ENCODE peak calls at places on chromosomes 1 and 21, in ten cellular contexts. X, F, E, M, D, U, W, R, Z and G are unnamed samples.

GRCh38 chr1:151311589-151312331 is 15.5 kb downstream of the PI4KB start:
- DNase-seq in F (no peak), R (peak; percentile 78), Z (no peak), M (peak; percentile 99), E (peak; percentile 97), X (peak; percentile 67), W (no peak), U (no peak), D (no peak), G (peak; percentile 87)

GRCh38 chr1:6587261-6588005 is 7.6 kb downstream of the ZBTB48 start:
- DNase-seq in E (no peak), D (no peak), Z (no peak), R (no peak), F (no peak), W (no peak), M (no peak), X (peak; percentile 57), U (no peak), G (peak; percentile 62)

GRCh38 chr1:100077525-100077924 is 55.2 kb downstream of the SASS6 start:
- DNase-seq in R (no peak), X (no peak), D (no peak), Z (peak; percentile 72), U (no peak), W (no peak), F (no peak), M (no peak), E (no peak), G (peak; percentile 48)

GRCh38 chr1:48750089-48750488 is 26.6 kb downstream of the BEND5 start:
- DNase-seq in U (no peak), Z (no peak), D (no peak), W (no peak), F (no peak), R (no peak), M (no peak), E (no peak), X (no peak), G (no peak)

GRCh38 chr1:98963359-98963758 is 41.3 kb downstream of the PLPPR5 start:
- DNase-seq in E (no peak), W (no peak), D (no peak), F (no peak), U (no peak), X (no peak), M (no peak), Z (no peak), R (no peak), G (no peak)

GRCh38 chr1:225880636-225881035 is 1.5 kb downstream of the TMEM63A start:
- DNase-seq in D (no peak), M (no peak), E (no peak), R (peak; percentile 29), W (no peak), U (no peak), Z (no peak), F (no peak), X (no peak), G (no peak)

GRCh38 chr21:40902993-40903392 is 56.0 kb upstream of the DSCAM start:
- DNase-seq in R (no peak), U (no peak), M (no peak), E (no peak), X (no peak), Z (no peak), W (no peak), D (no peak), F (no peak), G (no peak)

GRCh38 chr1:230157409-230158390 is 90.7 kb downstream of the GALNT2 start:
- DNase-seq in M (no peak), X (no peak), E (no peak), D (no peak), F (no peak), Z (no peak), W (no peak), U (no peak), R (no peak), G (no peak)

GRCh38 chr1:233033366-233033765 is 83.0 kb downstream of the NTPCR start:
- DNase-seq in Z (no peak), R (no peak), E (no peak), X (no peak), F (no peak), D (no peak), M (no peak), W (no peak), U (no peak), G (no peak)

GRCh38 chr1:76006234-76006633 is 68.3 kb upstream of the ST6GALNAC3 start:
- DNase-seq in E (no peak), M (no peak), F (no peak), D (no peak), W (no peak), Z (no peak), X (no peak), R (no peak), U (no peak), G (no peak)

GRCh38 chr1:27366411-27367159 is at the start of gene MAP3K6:
- DNase-seq in Z (no peak), F (peak; percentile 89), E (peak; percentile 89), X (peak; percentile 90), D (peak; percentile 41), U (no peak), M (peak; percentile 70), R (peak; percentile 98), W (peak; percentile 82), G (peak; percentile 95)

GRCh38 chr1:217453816-217454215 is 177.1 kb downstream of the GPATCH2 start:
- DNase-seq in F (no peak), U (no peak), X (no peak), W (peak; percentile 85), Z (no peak), E (no peak), D (no peak), R (no peak), M (no peak), G (peak; percentile 42)

DNA sequence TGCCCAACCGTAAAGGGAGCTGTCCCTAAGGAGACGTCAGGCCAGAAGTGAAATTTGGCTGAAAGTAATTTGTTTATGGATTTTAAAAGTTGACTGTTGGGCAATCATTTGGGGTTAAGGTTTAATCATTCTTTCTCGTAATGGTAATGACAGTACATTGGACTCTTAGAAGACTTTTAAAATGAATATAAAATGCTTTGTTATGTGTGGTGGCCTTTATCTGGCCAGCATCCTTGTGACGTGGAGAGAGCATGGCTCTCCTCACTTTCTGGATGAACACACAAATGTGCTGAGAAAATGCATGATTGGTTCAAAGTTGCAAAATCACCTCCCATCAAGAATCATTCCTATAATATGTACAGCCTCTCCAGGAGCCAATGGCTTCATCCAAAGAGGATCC is 160.2 kb downstream of the DHRS3 start:
- DNase-seq in R (no peak), D (no peak), M (no peak), X (no peak), F (no peak), E (peak; percentile 64), U (no peak), Z (no peak), W (no peak), G (peak; percentile 83)
- H3K27ac ChIP-seq in R (peak overlapping the region; percentile 68), D (no peak overlapping the region), M (peak overlapping the region; percentile 58), X (peak overlapping the region; percentile 80), F (no peak overlapping the region), E (peak overlapping the region; percentile 75), U (no peak overlapping the region), Z (no peak overlapping the region), W (no peak overlapping the region), G (peak overlapping the region; percentile 91)

DNA sequence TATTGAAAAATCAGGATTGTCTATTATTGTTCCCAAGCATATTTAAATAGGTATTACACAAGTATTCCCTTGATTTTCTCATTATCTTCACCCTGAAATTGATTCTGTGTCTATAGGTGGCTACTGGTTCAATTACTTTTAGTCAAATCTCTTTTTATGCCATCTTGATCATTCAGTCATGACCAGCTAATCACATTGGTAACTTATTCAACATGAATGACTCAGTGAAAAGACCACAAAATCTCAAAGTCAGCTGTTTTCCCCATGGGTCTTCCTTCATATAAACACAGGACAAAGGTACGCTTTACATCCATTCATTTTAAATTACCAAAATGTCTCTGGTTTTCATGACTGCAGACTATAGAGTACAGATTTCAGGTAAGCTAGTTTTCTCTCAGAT is 23.7 kb upstream of the NRIP1 start:
- DNase-seq in M (no peak), R (no peak), F (no peak), Z (no peak), E (no peak), U (no peak), X (no peak), W (no peak), D (no peak), G (no peak)
- H3K4me3 ChIP-seq in M (no peak overlapping the region), R (no peak overlapping the region), F (no peak overlapping the region), Z (no peak overlapping the region), E (no peak overlapping the region), U (no peak overlapping the region), X (no peak overlapping the region), W (no peak overlapping the region), D (no peak overlapping the region), G (no peak overlapping the region)

GRCh38 chr1:167000546-167000945 is 11.5 kb downstream of the MAEL start:
- DNase-seq in D (no peak), W (no peak), E (no peak), F (no peak), M (no peak), U (no peak), R (no peak), X (no peak), Z (no peak), G (no peak)
- H3K4me1 ChIP-seq in D (no peaks in the 10 kb centered on the region), W (no peaks in the 10 kb centered on the region), E (no peaks in the 10 kb centered on the region), F (no peaks in the 10 kb centered on the region), M (no peaks in the 10 kb centered on the region), U (no peaks in the 10 kb centered on the region), R (peaks cover 4% of the 10 kb centered on the region), X (no peaks in the 10 kb centered on the region), Z (no peaks in the 10 kb centered on the region), G (no peaks in the 10 kb centered on the region)

GRCh38 chr1:9907441-9907840 is 2.6 kb downstream of the CTNNBIP1 start:
- DNase-seq in U (no peak), F (no peak), M (no peak), E (no peak), X (no peak), Z (no peak), R (no peak), W (no peak), D (no peak), G (no peak)

GRCh38 chr1:9904571-9904970 is 5.5 kb downstream of the CTNNBIP1 start:
- DNase-seq in F (no peak), R (no peak), Z (no peak), D (no peak), X (no peak), U (no peak), M (no peak), E (no peak), W (no peak), G (no peak)

GRCh38 chr1:9905010-9905409 is 5.1 kb downstream of the CTNNBIP1 start:
- DNase-seq in U (no peak), E (no peak), R (no peak), F (no peak), W (no peak), M (no peak), Z (no peak), D (no peak), X (no peak), G (no peak)

GRCh38 chr1:9908846-9909221 is 1.2 kb downstream of the CTNNBIP1 start:
- DNase-seq in Z (no peak), U (no peak), X (no peak), E (no peak), D (no peak), M (no peak), F (no peak), R (peak; percentile 18), W (no peak), G (no peak)

DNA sequence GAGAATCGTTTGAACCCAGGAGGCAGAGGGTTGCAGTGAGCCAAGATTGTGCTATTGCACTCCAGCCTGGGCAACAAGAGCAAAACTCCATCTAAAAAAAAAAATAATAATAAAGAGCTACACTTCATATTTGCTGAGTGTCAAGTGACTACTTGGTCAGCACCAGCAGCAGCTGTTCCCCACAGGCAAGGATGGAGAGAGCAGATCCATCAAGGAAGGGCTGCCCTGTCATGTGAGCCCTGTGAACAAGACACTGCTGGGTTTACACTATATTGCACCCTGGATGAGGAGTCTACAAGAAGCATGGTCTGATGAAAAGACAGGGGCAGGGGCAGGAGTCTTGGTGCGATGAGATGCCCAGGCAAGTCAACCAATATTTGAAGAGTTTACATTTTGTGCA is 3.6 kb downstream of the CTNNBIP1 start:
- DNase-seq in U (no peak), E (no peak), W (no peak), Z (no peak), D (no peak), X (no peak), R (peak; percentile 10), M (no peak), F (no peak), G (no peak)
- H3K27ac ChIP-seq in U (no peak overlapping the region), E (no peak overlapping the region), W (no peak overlapping the region), Z (no peak overlapping the region), D (no peak overlapping the region), X (no peak overlapping the region), R (no peak overlapping the region), M (no peak overlapping the region), F (no peak overlapping the region), G (no peak overlapping the region)